ENCODE peak calls at places on chromosomes 4 and X, in eight cellular contexts. B is GM23338, R is H9, G is cardiac muscle cell, D is lower leg skin, N is epithelial cell of esophagus, P is GM20000, F is kidney. L is an unnamed sample.

GRCh38 chr4:172147702-172148101 is 334.5 kb downstream of the GALNTL6 start:
- DNase-seq in B (peak), R (no peak), G (no peak), D (no peak), N (no peak), P (no peak), F (no peak), L (no peak)

GRCh38 chrX:115936008-115936407 is 234.5 kb upstream of the AGTR2 start:
- DNase-seq in B (peak), R (no peak), G (no peak), D (no peak), N (no peak), P (no peak), F (no peak), L (no peak)

GRCh38 chrX:22109442-22109841 is 77.3 kb downstream of the PHEX start:
- DNase-seq in B (peak), R (no peak), G (no peak), D (no peak), N (peak), P (no peak), F (no peak), L (no peak)

GRCh38 chr4:180058731-180059215 is 2184.4 kb upstream of the TENM3 start:
- DNase-seq in B (peak), R (peak), G (peak), D (no peak), N (peak), P (peak), F (peak), L (peak)

GRCh38 chr4:26692014-26692726 is 108.3 kb downstream of the TBC1D19 start:
- DNase-seq in B (peak), R (peak), G (no peak), D (no peak), N (peak), P (no peak), F (no peak), L (no peak)

GRCh38 chr4:173257732-173258717 is 76.1 kb downstream of the HMGB2 start:
- DNase-seq in B (peak), R (peak), G (peak), D (no peak), N (peak), P (peak), F (no peak), L (no peak)

GRCh38 chr4:108370826-108371225 is 202.1 kb upstream of the LEF1 start:
- DNase-seq in B (no peak), R (no peak), G (no peak), D (no peak), N (no peak), P (no peak), F (no peak), L (no peak)

GRCh38 chr4:82818974-82819662 is 20.5 kb upstream of the SCD5 start:
- DNase-seq in B (no peak), R (no peak), G (no peak), D (no peak), N (no peak), P (no peak), F (no peak), L (no peak)

GRCh38 chr4:152850377-152850776 is 70.6 kb downstream of the ARFIP1 start:
- DNase-seq in B (peak), R (peak), G (peak), D (no peak), N (peak), P (no peak), F (peak), L (no peak)

GRCh38 chr4:167176723-167177367 is 57.4 kb downstream of the SPOCK3 start:
- DNase-seq in B (no peak), R (no peak), G (no peak), D (no peak), N (no peak), P (no peak), F (no peak), L (no peak)

GRCh38 chrX:103554687-103555417 is 30.5 kb upstream of the TCEAL4 start:
- DNase-seq in B (peak), R (peak), G (peak), D (no peak), N (peak), P (peak), F (no peak), L (no peak)

GRCh38 chr4:87679449-87680169 is 29.5 kb downstream of the DMP1 start:
- DNase-seq in B (peak), R (peak), G (peak), D (no peak), N (peak), P (peak), F (no peak), L (peak)

GRCh38 chr4:101039367-101039766 is 308.0 kb downstream of the PPP3CA start:
- DNase-seq in B (no peak), R (no peak), G (no peak), D (no peak), N (no peak), P (no peak), F (no peak), L (no peak)

GRCh38 chr4:178553201-178553600 is 1111.0 kb upstream of the AGA start:
- DNase-seq in B (no peak), R (no peak), G (no peak), D (no peak), N (no peak), P (no peak), F (no peak), L (no peak)

GRCh38 chr4:115113382-115114106 is at the start of gene NDST4:
- DNase-seq in B (no peak), R (no peak), G (peak), D (no peak), N (peak), P (no peak), F (no peak), L (no peak)

GRCh38 chr4:42397635-42398447 is 553 bp downstream of the SHISA3 start:
- DNase-seq in B (peak), R (no peak), G (peak), D (no peak), N (peak), P (peak), F (peak), L (peak)

GRCh38 chr4:127732623-127733199 is 2.5 kb downstream of the SLC25A31 start:
- DNase-seq in B (peak), R (no peak), G (peak), D (no peak), N (peak), P (peak), F (no peak), L (no peak)

GRCh38 chr4:46934731-46935130 is 25.7 kb upstream of the COX7B2 start:
- DNase-seq in B (no peak), R (no peak), G (no peak), D (no peak), N (no peak), P (no peak), F (no peak), L (no peak)

GRCh38 chr4:74768857-74769525 is 25.3 kb downstream of the BTC start:
- DNase-seq in B (no peak), R (no peak), G (peak), D (no peak), N (peak), P (no peak), F (no peak), L (no peak)

GRCh38 chr4:71545168-71545567 is 206.3 kb downstream of the SLC4A4 start:
- DNase-seq in B (no peak), R (no peak), G (no peak), D (no peak), N (no peak), P (no peak), F (no peak), L (no peak)

GRCh38 chr4:177182156-177182555 is 127.5 kb upstream of the NEIL3 start:
- DNase-seq in B (no peak), R (no peak), G (peak), D (no peak), N (no peak), P (no peak), F (no peak), L (no peak)

GRCh38 chr4:123593655-123594054 is 197.1 kb downstream of the SPRY1 start:
- DNase-seq in B (no peak), R (no peak), G (no peak), D (no peak), N (no peak), P (no peak), F (no peak), L (no peak)

GRCh38 chr4:58849026-58849425 is 1738.8 kb upstream of the IGFBP7 start:
- DNase-seq in B (no peak), R (no peak), G (no peak), D (no peak), N (no peak), P (no peak), F (no peak), L (no peak)

GRCh38 chr4:158782539-158783360 is 13.9 kb downstream of the FNIP2 start:
- DNase-seq in B (no peak), R (no peak), G (no peak), D (no peak), N (peak), P (no peak), F (no peak), L (no peak)

GRCh38 chrX:10582215-10582733 is 38.1 kb downstream of the MID1 start:
- DNase-seq in B (no peak), R (no peak), G (peak), D (no peak), N (peak), P (no peak), F (no peak), L (no peak)

GRCh38 chrX:71253253-71254091 is 468 bp downstream of the ZMYM3 start:
- DNase-seq in B (peak), R (peak), G (peak), D (no peak), N (peak), P (peak), F (no peak), L (no peak)

GRCh38 chr4:185394568-185395254 is 1.0 kb downstream of the LRP2BP start:
- DNase-seq in B (no peak), R (no peak), G (no peak), D (no peak), N (no peak), P (no peak), F (no peak), L (no peak)

GRCh38 chrX:29466441-29466840 is 748.9 kb upstream of the MAGEB2 start:
- DNase-seq in B (no peak), R (no peak), G (peak), D (no peak), N (no peak), P (no peak), F (no peak), L (no peak)

DNA sequence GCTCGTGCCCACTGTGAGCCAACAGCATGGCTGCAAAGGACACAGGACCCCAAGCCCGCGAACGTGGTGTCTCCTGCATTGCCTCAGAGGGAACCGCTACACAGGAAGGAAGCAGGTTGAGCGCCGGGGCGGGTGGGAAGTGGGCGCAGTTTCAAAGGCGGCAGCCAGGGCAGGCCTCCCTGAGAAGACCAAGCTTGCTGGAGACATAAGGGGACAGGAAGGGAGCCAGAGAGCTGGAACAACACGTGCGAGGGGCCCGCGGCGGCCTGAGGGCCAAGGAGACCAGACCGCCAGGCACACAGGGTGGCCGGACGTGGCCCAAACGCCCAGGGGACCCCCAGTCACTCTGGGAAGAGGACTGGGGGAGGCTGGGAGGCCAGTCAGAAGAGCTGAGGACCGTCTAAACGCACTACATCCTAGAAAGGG is 32.0 kb downstream of the CTBP1 start:
- DNase-seq in B (no peak), R (no peak), G (no peak), D (no peak), N (no peak), P (peak), F (no peak), L (no peak)
- TF ChIP-seq CTCF in B (no peak), R (no peak), G (no peak), D (no peak), N (no peak), P (no peak), F (no peak), L (no peak)

GRCh38 chr4:13396161-13396560 is 88.0 kb downstream of the RAB28 start:
- DNase-seq in B (no peak), R (no peak), G (no peak), D (no peak), N (no peak), P (no peak), F (no peak), L (no peak)
- TF ChIP-seq CTCF in B (no peak), R (no peak), G (no peak), D (no peak), N (no peak), P (no peak), F (no peak), L (no peak)

GRCh38 chr4:160375746-160376452 is 1273.0 kb downstream of the RAPGEF2 start:
- DNase-seq in B (no peak), R (no peak), G (no peak), D (no peak), N (peak), P (no peak), F (no peak), L (no peak)

GRCh38 chr4:160371446-160371845 is 1268.6 kb downstream of the RAPGEF2 start:
- DNase-seq in B (no peak), R (no peak), G (no peak), D (no peak), N (no peak), P (no peak), F (no peak), L (no peak)

GRCh38 chr4:160372390-160372789 is 1269.5 kb downstream of the RAPGEF2 start:
- DNase-seq in B (no peak), R (no peak), G (no peak), D (no peak), N (peak), P (no peak), F (no peak), L (no peak)

GRCh38 chr4:160370046-160370445 is 1267.2 kb downstream of the RAPGEF2 start:
- DNase-seq in B (no peak), R (no peak), G (no peak), D (no peak), N (peak), P (no peak), F (no peak), L (no peak)

DNA sequence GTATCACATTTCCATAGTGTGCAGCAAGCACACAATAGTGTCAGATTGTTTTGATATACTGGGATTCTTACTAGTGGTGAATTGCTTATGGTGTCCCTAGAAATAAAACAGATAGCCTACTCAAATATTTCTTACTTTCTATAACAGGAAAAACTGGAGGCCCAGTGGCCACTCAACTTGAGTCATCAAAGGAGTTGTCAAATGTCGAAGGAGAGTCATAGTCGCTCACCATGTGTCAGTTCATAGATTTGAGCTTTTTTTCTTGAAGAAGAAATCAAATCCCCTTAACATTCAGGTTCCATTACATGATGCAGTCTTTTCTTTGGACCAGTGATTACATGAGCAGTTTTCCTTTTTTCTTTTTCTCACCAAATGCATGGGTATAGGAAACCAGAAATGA is 1271.0 kb downstream of the RAPGEF2 start:
- DNase-seq in B (no peak), R (no peak), G (no peak), D (no peak), N (peak), P (no peak), F (no peak), L (no peak)
- TF ChIP-seq CTCF in B (no peak), R (no peak), G (no peak), D (no peak), N (no peak), P (no peak), F (no peak), L (no peak)

GRCh38 chr4:148284526-148285193 is 157.6 kb downstream of the NR3C2 start:
- DNase-seq in B (peak), R (no peak), G (no peak), D (no peak), N (peak), P (no peak), F (no peak), L (no peak)
- TF ChIP-seq CTCF in B (peak), R (peak), G (no peak), D (no peak), N (peak), P (no peak), F (peak), L (no peak)

GRCh38 chr4:31755751-31756150 is 1035.6 kb downstream of the PCDH7 start:
- DNase-seq in B (no peak), R (no peak), G (no peak), D (no peak), N (no peak), P (no peak), F (no peak), L (no peak)
- TF ChIP-seq CTCF in B (no peak), R (no peak), G (no peak), D (no peak), N (no peak), P (no peak), F (no peak), L (no peak)

DNA sequence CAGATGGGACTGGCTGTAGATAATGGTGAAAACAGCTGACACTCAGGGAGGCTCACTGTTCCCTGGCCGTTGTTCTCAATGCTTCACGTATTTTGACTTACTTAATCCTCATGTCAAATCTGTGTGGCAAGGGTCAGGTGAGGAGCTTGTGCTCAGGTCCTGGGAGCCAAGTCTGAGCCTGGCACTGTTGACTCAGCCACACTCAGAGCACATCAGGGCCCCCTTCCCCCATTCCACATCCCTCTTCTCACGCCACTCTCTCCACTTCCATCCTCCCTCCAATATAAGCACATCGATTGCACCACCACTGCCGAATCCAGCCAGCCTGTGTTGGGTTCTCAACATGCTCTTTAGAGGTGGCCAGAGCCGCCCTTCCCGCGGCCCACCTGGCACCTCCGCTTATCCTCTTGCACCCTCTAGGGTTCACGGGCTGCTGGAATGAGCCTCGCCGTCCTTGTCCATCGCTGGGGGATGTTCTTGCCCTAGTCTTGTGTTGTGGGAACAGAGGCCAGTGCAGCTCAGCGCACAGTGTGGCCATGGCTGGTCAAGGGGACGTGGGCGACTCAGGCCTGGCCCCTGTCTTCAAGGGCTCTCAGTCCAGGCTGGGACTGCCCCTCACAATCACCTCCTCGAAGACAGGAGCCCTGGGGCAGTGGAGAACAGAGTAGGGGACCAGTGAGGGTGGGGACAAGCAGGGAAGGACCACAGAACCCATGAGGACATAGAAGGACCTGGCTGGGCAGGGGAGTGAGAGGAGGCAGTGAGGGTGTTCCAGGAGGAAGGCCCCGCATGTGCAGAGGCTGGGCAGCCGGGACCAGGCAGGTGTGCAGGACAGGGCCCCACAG is 40.3 kb downstream of the EVC start:
- DNase-seq in B (peak), R (peak), G (peak), D (peak), N (peak), P (no peak), F (peak), L (no peak)
- TF ChIP-seq CTCF in B (peak), R (no peak), G (no peak), D (no peak), N (no peak), P (no peak), F (no peak), L (no peak)

GRCh38 chr4:118682928-118683327 is 2.3 kb upstream of the METTL14 start:
- DNase-seq in B (peak), R (no peak), G (peak), D (no peak), N (peak), P (no peak), F (no peak), L (no peak)
- TF ChIP-seq CTCF in B (peak), R (peak), G (peak), D (no peak), N (peak), P (no peak), F (no peak), L (peak)

DNA sequence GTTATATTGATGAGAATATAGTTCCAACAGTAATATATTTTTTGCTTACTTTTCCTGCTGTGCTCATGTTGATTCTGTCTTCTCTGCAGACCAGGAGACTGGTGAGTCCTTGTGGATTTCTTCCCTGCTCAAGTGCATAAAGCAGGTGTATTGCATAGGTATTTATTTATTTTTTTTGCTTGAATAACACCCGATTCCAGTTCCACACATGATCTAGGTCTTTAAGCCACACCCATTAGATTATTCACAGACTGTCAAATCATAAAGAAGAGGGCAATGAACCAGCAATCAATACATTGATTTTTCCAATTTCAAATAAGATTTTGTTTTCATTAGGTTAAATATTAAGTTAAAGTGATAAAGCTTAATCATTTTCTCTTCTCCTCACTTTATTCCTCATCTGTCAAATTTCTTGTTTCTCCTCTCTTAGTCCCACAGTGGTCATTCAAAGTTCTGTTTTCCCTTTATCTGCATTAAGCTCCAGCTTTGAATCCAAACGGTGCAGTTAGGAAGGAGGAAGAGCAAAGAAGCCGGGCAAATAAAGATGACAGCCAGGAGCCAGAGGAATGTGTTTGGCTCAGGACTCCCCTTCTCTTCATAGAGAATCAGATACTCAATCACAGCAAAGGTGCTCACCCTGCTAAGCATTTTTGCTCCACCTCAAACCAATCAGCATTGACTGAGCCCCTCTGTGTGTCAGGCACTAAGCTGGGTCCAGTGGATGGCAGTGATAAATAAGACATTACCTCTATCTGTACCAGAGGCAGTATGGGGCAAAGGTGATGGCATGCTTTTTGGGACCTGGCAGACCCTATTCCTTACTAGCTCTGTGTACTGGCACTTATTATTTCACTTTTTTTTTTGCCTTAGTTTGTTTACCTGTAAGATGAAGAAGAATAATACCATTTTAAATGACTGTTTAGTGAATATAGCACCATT is at the start of gene ADH1A:
- DNase-seq in B (no peak), R (no peak), G (no peak), D (no peak), N (no peak), P (no peak), F (no peak), L (no peak)
- TF ChIP-seq CTCF in B (no peak), R (no peak), G (no peak), D (no peak), N (no peak), P (no peak), F (no peak), L (no peak)

DNA sequence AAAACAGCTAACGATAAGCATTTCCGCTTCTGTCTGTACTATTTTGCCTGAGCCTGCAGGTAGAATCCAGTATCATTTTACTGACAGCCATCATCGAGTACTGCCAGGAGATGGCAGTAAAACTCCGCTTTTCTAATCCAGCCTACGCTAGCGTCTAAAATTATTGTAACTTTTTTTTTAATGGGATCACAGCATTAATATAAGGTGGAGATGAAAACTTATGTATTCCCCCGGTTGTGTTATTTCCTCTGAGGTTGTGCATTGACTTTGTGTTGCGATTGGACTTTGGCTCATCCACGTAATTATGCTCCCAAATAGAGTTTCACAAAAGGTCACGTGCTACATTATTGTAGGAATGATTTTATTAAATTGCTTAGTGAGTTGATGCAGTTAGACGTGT is 248.1 kb downstream of the C4orf33 start:
- DNase-seq in B (peak), R (no peak), G (peak), D (no peak), N (peak), P (peak), F (no peak), L (no peak)
- TF ChIP-seq CTCF in B (peak), R (peak), G (peak), D (no peak), N (peak), P (peak), F (peak), L (peak)